ENCODE peak calls at places on chromosomes 16 and 17, in five cellular contexts. Y is mucosa of descending colon; Z is CD8-positive, alpha-beta T cell; C is psoas muscle; F is K562. O is an unnamed sample.

GRCh38 chr16:11112723-11113348 is 143.2 kb downstream of the SOCS1 start:
- ATAC-seq in Y (no peak), Z (no peak), C (no peak), F (peak), O (no peak)

GRCh38 chr17:75889454-75889853 is 7.3 kb downstream of the TRIM65 start:
- ATAC-seq in Y (peak), Z (no peak), C (no peak), F (peak), O (no peak)

GRCh38 chr17:6544770-6545169 is 11.6 kb downstream of the PITPNM3 start:
- ATAC-seq in Y (no peak), Z (no peak), C (no peak), F (no peak), O (no peak)

GRCh38 chr16:67098599-67098998 is 11.1 kb upstream of the PHAF1 start:
- ATAC-seq in Y (no peak), Z (no peak), C (no peak), F (no peak), O (no peak)

GRCh38 chr16:67653131-67654068 is 6.7 kb downstream of the ACD start:
- ATAC-seq in Y (peak), Z (no peak), C (peak), F (peak), O (peak)

GRCh38 chr16:20849587-20850390 is 43.5 kb downstream of the REXO5 start:
- ATAC-seq in Y (peak), Z (peak), C (peak), F (peak), O (no peak)

GRCh38 chr17:77209330-77209748 is 68.6 kb downstream of the SEC14L1 start:
- ATAC-seq in Y (no peak), Z (no peak), C (peak), F (no peak), O (no peak)

GRCh38 chr17:19303367-19303776 is 59.2 kb downstream of the B9D1 start:
- ATAC-seq in Y (no peak), Z (no peak), C (peak), F (no peak), O (no peak)

GRCh38 chr17:16973760-16974540 is 2.0 kb upstream of the TNFRSF13B start:
- ATAC-seq in Y (peak), Z (no peak), C (no peak), F (no peak), O (no peak)

GRCh38 chr16:88558457-88559442 is 11.5 kb upstream of the ZC3H18 start:
- ATAC-seq in Y (peak), Z (no peak), C (peak), F (peak), O (peak)

GRCh38 chr16:80125677-80126076 is 415.1 kb upstream of the DYNLRB2 start:
- ATAC-seq in Y (peak), Z (no peak), C (no peak), F (no peak), O (peak)

GRCh38 chr16:7304932-7305331 is 27.7 kb upstream of the RBFOX1 start:
- ATAC-seq in Y (no peak), Z (no peak), C (peak), F (no peak), O (no peak)

GRCh38 chr16:28902909-28903308 is 22.1 kb downstream of the RABEP2 start:
- ATAC-seq in Y (peak), Z (peak), C (no peak), F (no peak), O (no peak)

GRCh38 chr16:85261657-85262557 is 149.6 kb upstream of the CIBAR2 start:
- ATAC-seq in Y (no peak), Z (no peak), C (no peak), F (peak), O (no peak)

GRCh38 chr17:51397361-51398127 is 137.2 kb downstream of the UTP18 start:
- ATAC-seq in Y (no peak), Z (no peak), C (no peak), F (no peak), O (no peak)

GRCh38 chr16:69918241-69918640 is 32.9 kb upstream of the CLEC18A start:
- ATAC-seq in Y (no peak), Z (no peak), C (no peak), F (no peak), O (no peak)

GRCh38 chr16:85718682-85719081 is 29.9 kb upstream of the GINS2 start:
- ATAC-seq in Y (peak), Z (no peak), C (peak), F (peak), O (no peak)

GRCh38 chr17:82227629-82228277 is 1.1 kb upstream of the SLC16A3 start:
- ATAC-seq in Y (no peak), Z (no peak), C (no peak), F (no peak), O (no peak)

GRCh38 chr16:89448656-89449055 is 41.7 kb downstream of the ANKRD11 start:
- ATAC-seq in Y (peak), Z (no peak), C (peak), F (no peak), O (no peak)

DNA sequence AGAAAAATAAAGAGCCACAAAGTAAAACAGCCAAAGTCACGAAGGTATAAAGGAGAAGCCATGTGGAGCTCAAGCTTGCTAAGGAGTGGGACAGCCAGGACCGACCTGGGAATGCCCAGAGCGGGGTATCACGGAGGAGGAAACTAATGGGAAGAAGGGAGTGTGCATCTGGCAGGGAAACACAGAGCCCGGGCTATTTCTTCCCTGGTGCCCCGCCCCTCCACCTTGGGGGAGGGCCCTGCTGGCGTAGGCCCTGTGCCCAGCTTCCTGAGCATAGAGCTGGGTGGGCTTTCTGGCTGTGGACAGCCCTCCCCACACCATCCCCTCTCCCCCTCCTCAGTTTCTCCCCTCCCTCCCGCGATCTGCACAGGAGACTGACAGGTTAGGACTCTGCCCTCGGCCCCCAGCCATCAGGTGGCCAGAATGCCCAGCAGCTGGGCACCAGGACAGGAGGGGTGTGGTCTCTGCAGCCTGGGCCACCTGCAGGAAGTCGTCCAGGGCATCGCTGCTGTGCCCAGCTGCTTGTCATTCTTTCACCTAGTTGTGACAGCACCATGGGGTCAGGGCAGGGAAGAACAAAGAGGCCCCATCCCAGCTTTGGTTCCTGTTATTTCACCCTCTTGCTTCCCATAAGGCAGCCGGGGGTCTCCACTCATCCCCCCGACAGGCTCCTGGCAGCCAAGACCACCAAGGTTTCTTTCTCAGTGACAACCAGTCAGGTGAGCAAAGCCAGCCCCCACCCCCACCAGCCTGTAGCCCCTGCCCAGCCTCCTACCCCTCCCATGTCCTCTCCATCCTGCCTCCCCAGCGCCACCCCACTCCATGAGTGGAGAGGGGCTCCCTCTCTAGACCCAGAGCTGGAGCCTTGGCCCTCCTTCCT is 7.1 kb upstream of the DCAF7 start:
- ATAC-seq in Y (peak), Z (no peak), C (no peak), F (no peak), O (no peak)
- H3K4me3 ChIP-seq in Y (no peak), Z (no peak), C (no peak), F (no peak), O (no peak)

DNA sequence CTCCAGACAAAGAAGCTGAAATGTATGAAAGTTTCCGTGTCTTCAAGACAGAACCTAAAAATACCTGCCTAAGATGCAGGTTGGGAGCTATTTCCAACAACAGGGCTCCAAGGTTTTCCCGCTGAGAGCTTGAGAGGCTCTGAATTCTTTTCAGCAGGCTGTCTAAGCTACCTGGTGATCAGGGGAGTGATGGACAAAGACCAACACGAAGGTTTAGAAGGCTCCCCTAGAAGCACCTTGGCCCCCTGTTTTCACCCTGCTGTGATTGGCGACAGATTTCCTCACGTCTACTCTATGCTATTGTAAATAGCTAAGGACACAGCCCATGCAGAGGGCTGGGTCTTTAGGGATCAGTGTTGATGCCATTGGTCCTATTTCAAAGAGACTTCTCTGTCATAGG is 275.2 kb upstream of the SALL1 start:
- ATAC-seq in Y (no peak), Z (no peak), C (no peak), F (no peak), O (no peak)
- H3K4me3 ChIP-seq in Y (no peak), Z (no peak), C (no peak), F (no peak), O (no peak)

GRCh38 chr16:56606071-56606687 is 2.2 kb upstream of the MT2A start:
- ATAC-seq in Y (no peak), Z (no peak), C (peak), F (no peak), O (no peak)

GRCh38 chr16:56607675-56608042 is 725 bp upstream of the MT2A start:
- ATAC-seq in Y (no peak), Z (no peak), C (no peak), F (no peak), O (no peak)

GRCh38 chr16:56608043-56608875 is at the start of gene MT2A:
- ATAC-seq in Y (peak), Z (peak), C (peak), F (peak), O (peak)

GRCh38 chr16:56605475-56605874 is 2.9 kb upstream of the MT2A start:
- ATAC-seq in Y (no peak), Z (no peak), C (no peak), F (no peak), O (no peak)

DNA sequence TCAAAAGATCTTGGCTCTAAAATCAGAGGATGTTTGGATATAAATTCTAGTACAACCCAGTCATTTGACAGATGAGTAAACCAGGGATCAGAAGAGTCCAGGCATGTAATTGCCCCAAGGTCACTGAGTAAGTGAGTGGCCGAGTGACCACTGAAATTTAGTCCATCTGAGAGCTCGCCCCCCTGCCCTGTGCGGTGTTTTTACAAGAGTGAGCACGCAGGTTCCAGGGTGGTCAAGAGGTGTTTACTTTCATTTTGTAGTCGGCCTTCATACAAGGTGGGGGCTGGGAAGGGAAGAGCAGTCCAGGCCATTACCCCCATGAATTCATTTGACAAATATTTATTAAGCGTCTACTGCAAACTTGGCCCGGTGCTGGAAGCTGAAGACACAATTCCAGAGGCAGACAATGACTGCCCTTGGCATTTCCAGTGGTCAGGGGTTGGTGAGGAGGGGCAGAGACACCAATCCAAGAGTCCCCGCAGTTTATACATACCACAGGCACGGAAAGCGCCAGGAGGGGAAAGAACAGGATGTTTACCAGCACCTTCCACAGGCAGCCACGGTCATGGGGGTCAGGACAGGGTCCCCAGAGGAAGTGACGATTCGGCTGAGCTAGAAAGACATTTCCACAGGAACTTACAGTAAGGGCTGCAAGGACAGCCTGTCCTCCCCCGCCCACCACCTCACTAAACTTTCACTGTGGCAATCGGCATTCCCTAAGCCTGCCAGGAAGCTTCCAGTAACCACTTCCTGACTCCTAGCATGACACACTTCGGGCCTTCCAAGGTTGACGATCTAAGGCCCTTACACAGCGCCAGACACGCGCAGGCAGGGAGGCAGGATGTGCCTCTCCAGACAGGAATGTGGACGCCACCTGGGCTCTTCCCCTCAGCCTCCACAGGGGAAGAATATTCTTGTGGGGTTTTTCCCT is 1.4 kb upstream of the MT2A start:
- ATAC-seq in Y (no peak), Z (no peak), C (peak), F (no peak), O (peak)
- H3K4me3 ChIP-seq in Y (no peak), Z (no peak), C (peak), F (no peak), O (peak)

GRCh38 chr17:47840742-47841487 is at the start of gene SCRN2:
- ATAC-seq in Y (peak), Z (peak), C (peak), F (peak), O (peak)

GRCh38 chr17:47843391-47843730 is 2.3 kb upstream of the SCRN2 start:
- ATAC-seq in Y (no peak), Z (no peak), C (no peak), F (no peak), O (no peak)

GRCh38 chr17:47844230-47844629 is 3.2 kb upstream of the SCRN2 start:
- ATAC-seq in Y (no peak), Z (no peak), C (no peak), F (no peak), O (no peak)

GRCh38 chr17:47839899-47840741 is 953 bp downstream of the SCRN2 start:
- ATAC-seq in Y (no peak), Z (no peak), C (peak), F (no peak), O (no peak)

DNA sequence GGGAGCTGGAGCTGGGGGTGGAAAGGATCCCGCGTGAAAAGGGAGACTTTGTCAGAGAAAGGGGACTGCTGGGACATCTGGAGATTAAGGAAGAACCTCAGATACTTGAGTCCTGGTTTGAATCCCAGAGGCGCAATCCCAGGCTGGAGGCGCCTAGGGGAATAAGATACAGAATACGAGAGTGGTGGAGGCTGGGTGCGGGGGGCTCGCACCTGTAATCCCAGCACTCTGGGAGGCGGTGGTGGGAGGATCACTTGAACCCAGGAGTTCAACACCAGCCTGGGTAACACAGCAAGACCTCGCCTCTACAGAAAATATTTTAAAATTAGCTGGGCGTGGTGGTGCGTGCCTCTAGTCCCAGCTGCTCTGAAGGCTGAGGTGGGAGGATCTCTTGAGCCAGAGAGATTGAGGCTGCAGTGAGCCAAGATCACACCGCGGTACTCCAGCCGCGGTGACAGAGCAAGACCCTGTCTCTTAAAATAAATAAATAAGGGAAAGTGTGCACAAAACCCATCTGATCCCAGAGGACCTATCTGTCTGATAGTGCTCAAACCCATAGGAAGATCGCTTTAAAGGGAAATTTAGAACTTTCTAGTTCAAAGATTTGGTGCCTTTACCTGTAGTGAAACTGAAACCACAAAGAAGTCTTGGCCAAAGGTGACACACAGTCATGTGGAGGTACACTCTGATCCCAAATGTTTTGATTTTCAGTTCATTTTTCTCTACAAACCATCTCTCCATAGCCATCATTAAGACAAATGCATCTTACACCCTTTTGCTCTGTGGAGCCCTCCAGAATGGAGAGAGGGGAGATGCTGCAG is 625 bp upstream of the SCRN2 start:
- ATAC-seq in Y (peak), Z (no peak), C (peak), F (peak), O (no peak)
- H3K4me3 ChIP-seq in Y (no peak), Z (peak), C (peak), F (peak), O (peak)

GRCh38 chr17:42072323-42073187 is 22.2 kb upstream of the C17orf113 start:
- ATAC-seq in Y (peak), Z (peak), C (peak), F (peak), O (peak)
- H3K4me3 ChIP-seq in Y (no peak), Z (peak), C (peak), F (peak), O (no peak)

GRCh38 chr16:4385066-4385788 is 13.6 kb downstream of the VASN start:
- ATAC-seq in Y (no peak), Z (no peak), C (no peak), F (no peak), O (no peak)
- H3K4me3 ChIP-seq in Y (no peak), Z (no peak), C (no peak), F (no peak), O (no peak)

DNA sequence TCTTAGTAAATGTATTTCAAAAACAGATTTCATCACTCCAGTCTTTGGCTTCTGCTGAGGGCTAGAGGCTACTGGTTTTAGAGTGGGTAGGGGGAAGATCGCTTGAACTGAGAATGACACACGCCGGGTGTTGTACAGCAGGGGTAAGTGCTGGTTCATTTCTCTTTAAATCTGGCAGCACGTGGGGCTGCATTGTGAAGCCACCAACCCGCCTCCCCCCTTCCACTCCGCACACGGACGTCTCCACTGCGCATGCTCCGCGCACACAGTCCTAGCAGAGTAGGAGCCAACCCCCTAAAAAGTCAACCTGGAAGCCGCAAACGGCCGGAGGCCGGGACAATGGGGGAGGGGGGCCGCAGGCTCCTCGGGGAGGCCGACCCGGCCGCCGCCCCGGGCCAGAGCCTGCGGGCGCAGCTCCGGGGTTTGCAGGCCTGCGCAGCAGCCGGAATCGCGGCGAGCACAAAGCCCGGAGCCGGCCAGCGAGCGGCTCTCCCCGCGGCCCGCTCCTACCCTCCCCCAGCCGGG is 1.3 kb downstream of the UBE2G1 start:
- ATAC-seq in Y (peak), Z (peak), C (peak), F (peak), O (peak)
- H3K4me3 ChIP-seq in Y (peak), Z (peak), C (peak), F (peak), O (peak)

DNA sequence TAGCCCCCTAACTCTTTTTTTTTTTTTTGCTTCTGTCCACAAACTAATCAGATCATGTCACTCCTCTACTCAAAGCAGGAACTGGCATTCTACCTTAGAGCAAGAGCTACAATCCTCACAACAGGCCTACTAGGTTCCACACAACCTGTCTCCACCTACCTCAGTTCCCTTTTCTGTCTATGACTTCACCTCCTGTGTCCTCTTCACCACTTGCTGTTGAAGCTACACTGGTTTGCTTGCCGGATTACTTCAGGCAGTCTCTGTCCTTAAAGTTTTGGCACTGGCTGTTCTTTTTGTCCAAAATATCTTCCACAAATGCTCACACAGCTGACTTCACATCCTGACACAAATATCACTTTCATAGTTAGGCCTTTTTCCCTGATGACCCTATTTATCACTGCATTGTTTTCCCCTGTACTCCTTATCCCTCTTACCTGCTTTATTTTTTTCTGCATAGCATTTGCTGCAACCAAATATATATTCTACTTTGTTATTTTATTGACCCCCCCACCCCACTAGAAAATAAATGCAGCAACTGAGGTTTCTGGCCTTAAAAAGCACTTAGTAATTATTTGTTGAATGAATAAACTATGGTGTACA is 72.0 kb downstream of the KANSL1 start:
- ATAC-seq in Y (peak), Z (no peak), C (peak), F (no peak), O (no peak)
- H3K4me3 ChIP-seq in Y (no peak), Z (no peak), C (peak), F (no peak), O (no peak)